ENCODE peak calls at places on chromosomes 13 and 19, in six cellular contexts. J, O, I, F, H and V are unnamed samples.

GRCh38 chr19:2808129-2808941 is 11.3 kb upstream of the ZNF554 start:
- DNase-seq in J (no peak), O (no peak), I (no peak), F (no peak), H (no peak), V (no peak)

GRCh38 chr19:16134510-16134909 is 9.0 kb upstream of the HSH2D start:
- DNase-seq in J (no peak), O (no peak), I (peak), F (no peak), H (no peak), V (no peak)

GRCh38 chr19:1882089-1882785 is 3.1 kb downstream of the ABHD17A start:
- DNase-seq in J (peak), O (no peak), I (no peak), F (peak), H (peak), V (peak)

GRCh38 chr13:43583331-43583730 is 203.4 kb downstream of the ENOX1 start:
- DNase-seq in J (no peak), O (no peak), I (no peak), F (no peak), H (no peak), V (no peak)

GRCh38 chr13:99587893-99588606 is 86.8 kb downstream of the TM9SF2 start:
- DNase-seq in J (no peak), O (no peak), I (no peak), F (no peak), H (no peak), V (no peak)

GRCh38 chr19:52094526-52094925 is 1.0 kb downstream of the ZNF841 start:
- DNase-seq in J (no peak), O (no peak), I (no peak), F (no peak), H (no peak), V (no peak)

GRCh38 chr19:55703790-55704215 is 28.8 kb downstream of the EPN1 start:
- DNase-seq in J (peak), O (no peak), I (no peak), F (peak), H (peak), V (peak)

GRCh38 chr19:46713781-46714522 is 3.0 kb downstream of the PRKD2 start:
- DNase-seq in J (peak), O (peak), I (peak), F (peak), H (peak), V (peak)

GRCh38 chr13:21613791-21614190 is 9.8 kb upstream of the MICU2 start:
- DNase-seq in J (no peak), O (peak), I (no peak), F (no peak), H (no peak), V (no peak)

GRCh38 chr19:53294786-53295441 is 27.4 kb upstream of the VN1R4 start:
- DNase-seq in J (no peak), O (no peak), I (no peak), F (no peak), H (no peak), V (no peak)

GRCh38 chr19:11673608-11674041 is 65.1 kb downstream of the ZNF823 start:
- DNase-seq in J (peak), O (peak), I (no peak), F (no peak), H (peak), V (no peak)

GRCh38 chr19:33756177-33756576 is 40.5 kb upstream of the KCTD15 start:
- DNase-seq in J (no peak), O (no peak), I (no peak), F (no peak), H (no peak), V (no peak)

GRCh38 chr13:113903361-113903760 is 39.5 kb upstream of the GAS6 start:
- DNase-seq in J (no peak), O (no peak), I (no peak), F (no peak), H (no peak), V (peak)

GRCh38 chr13:51557875-51558604 is 26.2 kb upstream of the WDFY2 start:
- DNase-seq in J (no peak), O (peak), I (no peak), F (no peak), H (no peak), V (no peak)

GRCh38 chr19:18470153-18470552 is 32.2 kb upstream of the ISYNA1 start:
- DNase-seq in J (no peak), O (no peak), I (no peak), F (peak), H (peak), V (peak)

GRCh38 chr19:7833225-7834156 is 3.5 kb downstream of the EVI5L start:
- DNase-seq in J (peak), O (peak), I (no peak), F (no peak), H (no peak), V (no peak)

GRCh38 chr19:7759156-7759555 is 3.9 kb upstream of the CLEC4M start:
- DNase-seq in J (no peak), O (no peak), I (no peak), F (no peak), H (no peak), V (no peak)

GRCh38 chr13:90447034-90447734 is 900.3 kb upstream of the MIR17HG start:
- DNase-seq in J (no peak), O (peak), I (no peak), F (no peak), H (no peak), V (no peak)

GRCh38 chr13:67390462-67391093 is 160.4 kb upstream of the PCDH9 start:
- DNase-seq in J (no peak), O (no peak), I (no peak), F (no peak), H (no peak), V (no peak)

GRCh38 chr13:85528578-85529215 is 270.5 kb downstream of the SLITRK6 start:
- DNase-seq in J (peak), O (peak), I (no peak), F (no peak), H (no peak), V (no peak)

GRCh38 chr13:29129616-29130015 is 309.5 kb downstream of the MTUS2 start:
- DNase-seq in J (no peak), O (no peak), I (no peak), F (no peak), H (no peak), V (no peak)

GRCh38 chr13:76865109-76865508 is 21.1 kb downstream of the KCTD12 start:
- DNase-seq in J (no peak), O (no peak), I (no peak), F (no peak), H (no peak), V (no peak)

GRCh38 chr13:99869830-99870229 is 101.7 kb downstream of the ZIC5 start:
- DNase-seq in J (no peak), O (no peak), I (no peak), F (no peak), H (no peak), V (no peak)

GRCh38 chr19:38542040-38542439 is 75.7 kb downstream of the MAP4K1 start:
- DNase-seq in J (no peak), O (no peak), I (no peak), F (no peak), H (no peak), V (no peak)

GRCh38 chr19:49489601-49490167 is 2.3 kb downstream of the RPL13A start:
- DNase-seq in J (no peak), O (no peak), I (no peak), F (no peak), H (peak), V (peak)

GRCh38 chr19:5130371-5131030 is 161.6 kb downstream of the KDM4B start:
- DNase-seq in J (no peak), O (no peak), I (no peak), F (peak), H (peak), V (no peak)

GRCh38 chr19:15964231-15964630 is 15.4 kb downstream of the OR10H4 start:
- DNase-seq in J (no peak), O (no peak), I (no peak), F (no peak), H (no peak), V (no peak)

GRCh38 chr13:110421696-110422395 is 114.8 kb downstream of the COL4A2 start:
- DNase-seq in J (no peak), O (no peak), I (no peak), F (peak), H (peak), V (no peak)

GRCh38 chr19:49896863-49897621 is at the start of gene IL4I1:
- DNase-seq in J (peak), O (no peak), I (peak), F (peak), H (peak), V (peak)

GRCh38 chr13:94419304-94419943 is 60.1 kb downstream of the DCT start:
- DNase-seq in J (no peak), O (peak), I (no peak), F (no peak), H (peak), V (no peak)

GRCh38 chr19:10390652-10391286 is 10.4 kb upstream of the TYK2 start:
- DNase-seq in J (peak), O (peak), I (peak), F (peak), H (peak), V (peak)

GRCh38 chr19:46080561-46080960 is 39.8 kb upstream of the IGFL4 start:
- DNase-seq in J (no peak), O (peak), I (no peak), F (no peak), H (no peak), V (no peak)